ENCODE peak calls at places on chromosomes 7 and 10, in ten cellular contexts. P is tibial artery, G is progenitor cell of endocrine pancreas, B is HFFc6, I is heart right ventricle, C is neural crest cell, A is prostate gland, E is esophagus squamous epithelium, Z is lower lobe of right lung, Q is endothelial cell. T is an unnamed sample.

GRCh38 chr10:29056729-29057128 is 232.1 kb upstream of the LYZL1 start:
- DNase-seq in E (no peak), Z (no peak), C (no peak), G (no peak), B (no peak), I (no peak), P (no peak), Q (no peak), A (no peak), T (no peak)

GRCh38 chr10:125115409-125115808 is 45.0 kb downstream of the CTBP2 start:
- DNase-seq in B (no peak), C (no peak), E (no peak), Z (no peak), I (no peak), P (no peak), A (no peak), G (no peak), Q (no peak), T (no peak)

GRCh38 chr7:28813238-28813962 is 144.7 kb downstream of the TRIL start:
- DNase-seq in P (no peak), E (no peak), Q (no peak), G (no peak), Z (no peak), C (no peak), B (no peak), I (no peak), A (no peak), T (no peak)

GRCh38 chr7:92179393-92179924 is 517 bp upstream of the LRRD1 start:
- DNase-seq in B (no peak), Z (no peak), C (no peak), G (no peak), Q (peak), I (no peak), P (peak), A (no peak), E (no peak), T (peak)

GRCh38 chr10:43170491-43170890 is 32.2 kb downstream of the CSGALNACT2 start:
- DNase-seq in P (no peak), A (no peak), G (no peak), Q (no peak), C (no peak), E (no peak), B (peak), Z (no peak), I (no peak), T (no peak)

GRCh38 chr10:4725917-4726606 is 99.9 kb upstream of the AKR1E2 start:
- DNase-seq in E (no peak), I (no peak), P (no peak), A (no peak), Q (no peak), G (no peak), Z (no peak), C (no peak), B (peak), T (no peak)

GRCh38 chr10:67790534-67791408 is 47.2 kb downstream of the DNAJC12 start:
- DNase-seq in B (no peak), P (no peak), Z (no peak), A (no peak), C (no peak), I (no peak), G (no peak), Q (no peak), E (no peak), T (no peak)

GRCh38 chr7:155738652-155739537 is 73.4 kb downstream of the SHH start:
- DNase-seq in Z (peak), G (peak), C (peak), B (peak), I (peak), E (no peak), A (peak), Q (peak), P (peak), T (peak)

GRCh38 chr10:17872191-17873091 is 63.3 kb downstream of the MRC1 start:
- DNase-seq in Z (no peak), Q (peak), E (no peak), I (no peak), B (peak), G (no peak), C (no peak), A (no peak), P (no peak), T (no peak)

GRCh38 chr10:68628576-68629127 is 68.5 kb downstream of the TET1 start:
- DNase-seq in Z (no peak), B (no peak), Q (no peak), C (no peak), I (no peak), E (no peak), A (no peak), G (no peak), P (no peak), T (no peak)

GRCh38 chr7:152669758-152670157 is 6.2 kb downstream of the XRCC2 start:
- DNase-seq in A (no peak), C (no peak), E (no peak), Z (no peak), G (no peak), B (no peak), I (no peak), P (no peak), Q (no peak), T (no peak)

GRCh38 chr10:94902570-94902969 is 35.9 kb upstream of the CYP2C9 start:
- DNase-seq in C (no peak), A (no peak), I (no peak), Q (no peak), G (no peak), B (no peak), Z (no peak), P (no peak), E (no peak), T (no peak)

GRCh38 chr7:158133057-158133456 is 454.6 kb downstream of the PTPRN2 start:
- DNase-seq in A (no peak), Z (no peak), I (no peak), B (no peak), C (no peak), P (no peak), G (no peak), E (no peak), Q (no peak), T (no peak)

GRCh38 chr10:30396282-30396681 is 37.7 kb upstream of the MAP3K8 start:
- DNase-seq in B (no peak), Q (no peak), E (no peak), A (no peak), P (no peak), C (no peak), I (no peak), G (no peak), Z (no peak), T (no peak)

GRCh38 chr10:22932626-22933370 is 4.9 kb downstream of the ARMC3 start:
- DNase-seq in Q (no peak), A (no peak), I (no peak), C (no peak), P (peak), B (no peak), E (no peak), Z (no peak), G (no peak), T (no peak)

GRCh38 chr10:129123428-129123827 is 343.6 kb upstream of the MGMT start:
- DNase-seq in I (no peak), Z (no peak), A (no peak), E (no peak), C (no peak), G (no peak), B (no peak), Q (no peak), P (no peak), T (no peak)

GRCh38 chr10:114551310-114551972 is 106.6 kb downstream of the ABLIM1 start:
- DNase-seq in Q (no peak), G (no peak), A (no peak), E (no peak), C (no peak), I (peak), P (peak), Z (peak), B (no peak), T (no peak)

GRCh38 chr7:100626055-100626454 is 13.7 kb downstream of the MOSPD3 start:
- DNase-seq in Z (no peak), I (no peak), B (no peak), E (no peak), C (no peak), A (no peak), Q (no peak), G (no peak), P (no peak), T (no peak)

GRCh38 chr10:87547734-87548311 is 43.1 kb downstream of the MINPP1 start:
- DNase-seq in G (no peak), Z (no peak), P (no peak), Q (no peak), C (no peak), A (no peak), E (no peak), B (peak), I (no peak), T (no peak)

GRCh38 chr7:20114463-20114862 is 102.7 kb downstream of the MACC1 start:
- DNase-seq in I (no peak), C (no peak), B (no peak), E (no peak), G (no peak), Z (no peak), P (peak), Q (no peak), A (no peak), T (no peak)

GRCh38 chr10:131206136-131206995 is 105.2 kb downstream of the TCERG1L start:
- DNase-seq in P (no peak), A (no peak), E (no peak), Z (no peak), I (no peak), C (no peak), B (no peak), Q (no peak), G (peak), T (no peak)

GRCh38 chr7:155506854-155507337 is 39.5 kb downstream of the CNPY1 start:
- DNase-seq in P (no peak), I (no peak), Z (no peak), C (peak), Q (no peak), G (no peak), A (no peak), E (no peak), B (no peak), T (peak)

GRCh38 chr7:140983802-140984201 is 30.9 kb downstream of the MRPS33 start:
- DNase-seq in Z (no peak), E (no peak), P (no peak), A (no peak), B (no peak), C (no peak), Q (no peak), G (no peak), I (no peak), T (no peak)

GRCh38 chr7:142412551-142413193 is 154.8 kb upstream of the PRSS58 start:
- DNase-seq in E (no peak), B (peak), A (no peak), P (no peak), I (no peak), C (peak), G (no peak), Z (no peak), Q (peak), T (peak)

GRCh38 chr10:79084012-79084971 is 15.5 kb downstream of the ZMIZ1 start:
- DNase-seq in B (peak), E (peak), Z (peak), C (peak), P (peak), Q (peak), A (peak), I (peak), G (no peak), T (no peak)

GRCh38 chr7:105820667-105821066 is 55.7 kb downstream of the ATXN7L1 start:
- DNase-seq in E (no peak), B (no peak), Q (no peak), A (no peak), P (no peak), Z (no peak), G (no peak), I (no peak), C (no peak), T (no peak)

GRCh38 chr7:140010194-140010895 is 52.4 kb downstream of the PARP12 start:
- DNase-seq in C (no peak), Z (no peak), I (no peak), Q (no peak), P (no peak), G (no peak), E (no peak), A (no peak), B (no peak), T (no peak)

GRCh38 chr10:34235164-34235832 is 579.8 kb downstream of the PARD3 start:
- DNase-seq in B (peak), E (no peak), C (no peak), G (no peak), I (no peak), Z (no peak), P (no peak), Q (no peak), A (no peak), T (no peak)

GRCh38 chr10:77967611-77968022 is 41.1 kb upstream of the DLG5 start:
- DNase-seq in Q (no peak), I (no peak), P (no peak), B (no peak), A (no peak), Z (no peak), C (peak), G (peak), E (no peak), T (peak)

GRCh38 chr7:11753441-11753840 is 78.6 kb downstream of the THSD7A start:
- DNase-seq in P (no peak), A (no peak), G (no peak), B (no peak), Z (no peak), I (no peak), E (no peak), C (no peak), Q (no peak), T (no peak)

GRCh38 chr7:142795339-142795863 is 24.6 kb downstream of the PRSS2 start:
- DNase-seq in I (no peak), A (no peak), Q (no peak), Z (no peak), P (no peak), C (no peak), G (no peak), B (no peak), E (no peak), T (no peak)

GRCh38 chr7:133888061-133888930 is 238.8 kb upstream of the LRGUK start:
- DNase-seq in Z (no peak), P (no peak), E (no peak), G (no peak), A (no peak), B (no peak), C (no peak), I (no peak), Q (no peak), T (no peak)

GRCh38 chr10:128147669-128148068 is 21.4 kb upstream of the MKI67 start:
- DNase-seq in Q (no peak), P (no peak), C (no peak), Z (no peak), I (no peak), B (peak), G (no peak), E (no peak), A (no peak), T (no peak)

GRCh38 chr7:67423058-67423457 is 426.4 kb downstream of the TYW1 start:
- DNase-seq in G (no peak), P (no peak), E (no peak), I (no peak), Q (no peak), A (no peak), Z (no peak), C (no peak), B (no peak), T (no peak)

GRCh38 chr7:149381245-149381644 is 79.6 kb downstream of the ZNF777 start:
- DNase-seq in I (no peak), E (no peak), A (no peak), Z (no peak), Q (no peak), B (no peak), P (no peak), G (no peak), C (no peak), T (no peak)

GRCh38 chr7:114412548-114412947 is 2.1 kb upstream of the FOXP2 start:
- DNase-seq in C (peak), P (no peak), Z (no peak), I (no peak), A (no peak), B (no peak), Q (no peak), E (no peak), G (no peak), T (peak)

DNA sequence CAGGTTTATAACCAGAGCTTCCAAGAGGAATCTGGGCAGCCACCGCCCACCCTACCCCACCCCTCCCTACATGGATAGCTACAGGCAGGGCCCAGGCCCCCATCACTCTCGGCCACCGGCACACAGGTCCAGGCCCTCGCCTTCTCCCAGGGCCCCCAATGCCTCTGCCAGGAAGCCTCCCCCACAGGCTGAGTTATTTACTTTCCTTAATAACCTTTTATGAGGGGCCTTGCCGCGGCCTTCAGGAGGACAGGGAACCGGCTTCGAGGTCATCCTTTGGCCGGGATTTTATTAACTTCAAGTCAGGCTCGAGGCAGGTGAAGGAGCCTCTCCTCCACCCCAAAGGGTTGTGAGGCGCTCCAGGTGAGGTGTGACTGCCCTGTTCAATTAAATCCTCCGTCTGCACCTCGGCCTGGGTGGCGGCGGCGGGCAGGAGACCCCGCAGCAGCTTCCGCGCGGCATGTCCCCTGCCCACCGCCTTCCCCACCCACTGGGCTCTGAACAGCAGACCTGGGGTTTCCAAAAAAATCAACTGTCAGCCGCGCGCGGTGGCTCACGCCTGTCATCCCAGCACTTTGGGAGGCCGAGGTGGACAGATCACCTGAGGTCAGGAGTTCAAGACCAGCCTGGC is 106.5 kb downstream of the MICALL2 start:
- DNase-seq in Q (no peak), E (no peak), G (no peak), C (no peak), P (no peak), Z (peak), A (no peak), B (no peak), I (no peak), T (no peak)
- TF ChIP-seq CTCF in Q (no peak), E (no peak), G (no peak), C (no peak), P (no peak), Z (no peak), A (no peak), B (no peak), I (no peak), T (no peak)

GRCh38 chr10:15439381-15439837 is 68.3 kb upstream of the FAM171A1 start:
- DNase-seq in Z (no peak), G (no peak), Q (peak), C (no peak), E (no peak), I (peak), B (no peak), A (no peak), P (peak), T (no peak)
- TF ChIP-seq CTCF in Z (peak), G (peak), Q (no peak), C (peak), E (no peak), I (peak), B (peak), A (no peak), P (peak), T (no peak)

DNA sequence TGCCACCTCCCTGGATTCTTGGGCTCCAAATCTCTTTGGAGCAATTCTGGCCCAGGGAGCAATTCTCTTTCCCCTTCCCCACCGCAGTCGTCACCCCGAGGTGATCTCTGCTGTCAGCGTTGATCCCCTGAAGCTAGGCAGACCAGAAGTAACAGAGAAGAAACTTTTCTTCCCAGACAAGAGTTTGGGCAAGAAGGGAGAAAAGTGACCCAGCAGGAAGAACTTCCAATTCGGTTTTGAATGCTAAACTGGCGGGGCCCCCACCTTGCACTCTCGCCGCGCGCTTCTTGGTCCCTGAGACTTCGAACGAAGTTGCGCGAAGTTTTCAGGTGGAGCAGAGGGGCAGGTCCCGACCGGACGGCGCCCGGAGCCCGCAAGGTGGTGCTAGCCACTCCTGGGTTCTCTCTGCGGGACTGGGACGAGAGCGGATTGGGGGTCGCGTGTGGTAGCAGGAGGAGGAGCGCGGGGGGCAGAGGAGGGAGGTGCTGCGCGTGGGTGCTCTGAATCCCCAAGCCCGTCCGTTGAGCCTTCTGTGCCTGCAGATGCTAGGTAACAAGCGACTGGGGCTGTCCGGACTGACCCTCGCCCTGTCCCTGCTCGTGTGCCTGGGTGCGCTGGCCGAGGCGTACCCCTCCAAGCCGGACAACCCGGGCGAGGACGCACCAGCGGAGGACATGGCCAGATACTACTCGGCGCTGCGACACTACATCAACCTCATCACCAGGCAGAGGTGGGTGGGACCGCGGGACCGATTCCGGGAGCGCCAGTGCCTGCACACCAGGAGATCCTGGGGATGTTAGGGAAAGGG is 913 bp downstream of the NPY start:
- DNase-seq in A (no peak), E (no peak), P (no peak), B (no peak), G (peak), Q (peak), I (no peak), Z (no peak), C (peak), T (peak)
- TF ChIP-seq CTCF in A (no peak), E (no peak), P (no peak), B (no peak), G (peak), Q (no peak), I (no peak), Z (no peak), C (no peak), T (no peak)

DNA sequence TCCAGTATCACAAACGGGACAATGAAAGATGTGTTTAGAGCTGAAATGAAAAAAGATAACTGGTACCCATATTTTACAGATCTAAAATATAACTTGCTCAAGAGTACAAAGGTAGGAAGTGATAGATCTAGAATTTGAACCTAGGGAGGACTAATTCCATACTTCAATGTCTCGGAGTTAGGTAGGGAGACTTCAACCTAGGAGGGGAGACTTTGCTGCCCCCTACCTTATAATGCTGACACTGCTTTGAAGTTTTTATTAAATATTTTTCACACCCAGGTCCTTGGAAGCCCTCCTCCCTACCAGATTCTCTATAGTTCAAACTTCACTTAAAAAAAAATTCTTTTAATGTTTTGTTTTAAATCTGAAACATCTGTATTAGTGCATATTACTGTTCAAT is 58.0 kb downstream of the MICU1 start:
- DNase-seq in E (no peak), I (no peak), Z (no peak), P (no peak), B (no peak), Q (peak), G (no peak), A (no peak), C (no peak), T (no peak)
- TF ChIP-seq CTCF in E (no peak), I (peak), Z (peak), P (no peak), B (peak), Q (peak), G (peak), A (no peak), C (peak), T (peak)

GRCh38 chr10:97138174-97138573 is 47.6 kb downstream of the SLIT1 start:
- DNase-seq in P (no peak), G (no peak), I (no peak), B (no peak), E (no peak), A (peak), Z (no peak), C (no peak), Q (peak), T (no peak)
- TF ChIP-seq CTCF in P (no peak), G (peak), I (no peak), B (no peak), E (no peak), A (no peak), Z (no peak), C (peak), Q (no peak), T (no peak)

DNA sequence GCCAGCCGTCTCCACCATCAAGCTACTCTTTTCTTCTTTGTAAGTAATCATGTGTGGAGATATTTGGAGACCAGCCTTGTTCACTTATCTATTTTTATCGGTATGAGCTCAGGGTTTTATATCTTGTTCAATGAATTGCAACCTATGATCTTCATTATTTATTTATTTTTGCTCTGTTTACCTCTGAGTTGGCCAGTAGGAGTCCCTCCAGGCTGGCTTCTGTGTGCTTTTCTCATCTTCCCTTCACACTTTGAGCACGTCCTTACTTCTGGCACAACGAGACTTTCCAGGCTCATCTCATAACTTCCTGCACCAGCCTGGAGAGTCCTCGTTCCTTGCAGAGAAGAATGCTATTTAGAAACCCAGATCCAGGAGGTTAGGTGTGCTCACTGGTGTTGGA is 375.8 kb upstream of the PODXL start:
- DNase-seq in E (no peak), A (no peak), G (no peak), I (no peak), Q (no peak), P (no peak), C (no peak), Z (no peak), B (no peak), T (no peak)
- TF ChIP-seq CTCF in E (no peak), A (no peak), G (no peak), I (no peak), Q (no peak), P (no peak), C (no peak), Z (no peak), B (no peak), T (no peak)

T was measured in glutamatergic neuron.